ENCODE peak calls at places on chromosomes 2 and 18, in eight cellular contexts. J is M059J; N is GM23248; U is GM20000; S is effector CD4-positive, alpha-beta T cell; M is prostate gland; D is amygdala; A is D341Med. R is an unnamed sample.

GRCh38 chr2:634670-635395 is 42.4 kb downstream of the TMEM18 start:
- DNase-seq in S (no peak), N (no peak), D (no peak), M (no peak), U (no peak), A (no peak), J (peak; percentile 17), R (no peak)

GRCh38 chr18:70469916-70470315 is 181.1 kb downstream of the SOCS6 start:
- DNase-seq in M (no peak), N (peak; percentile 12), J (peak; percentile 35), U (no peak), A (no peak), D (peak; percentile 35), S (no peak), R (no peak)

GRCh38 chr2:202290970-202291369 is 25.4 kb downstream of the NOP58 start:
- DNase-seq in J (no peak), N (peak; percentile 10), S (no peak), U (no peak), D (no peak), A (no peak), M (no peak), R (no peak)

GRCh38 chr2:237550057-237550415 is 16.3 kb upstream of the PRLH start:
- DNase-seq in M (no peak), S (no peak), J (no peak), U (no peak), N (no peak), A (no peak), D (no peak), R (no peak)

GRCh38 chr2:171958475-171958874 is 36.2 kb downstream of the HAT1 start:
- DNase-seq in A (no peak), M (no peak), N (peak; percentile 78), D (no peak), S (no peak), J (peak; percentile 15), U (no peak), R (no peak)

GRCh38 chr2:235432741-235433520 is 60.9 kb upstream of the AGAP1 start:
- DNase-seq in D (no peak), N (no peak), A (no peak), M (no peak), J (peak; percentile 7), S (no peak), U (no peak), R (no peak)

GRCh38 chr2:232076736-232077135 is 115.2 kb downstream of the DIS3L2 start:
- DNase-seq in U (no peak), S (no peak), N (no peak), D (no peak), J (no peak), A (no peak), M (no peak), R (no peak)

GRCh38 chr2:241350878-241351639 is 5.0 kb upstream of the FARP2 start:
- DNase-seq in S (no peak), D (no peak), A (no peak), J (no peak), N (no peak), M (no peak), U (no peak), R (no peak)

GRCh38 chr2:174145827-174146226 is 102.5 kb downstream of the OLA1 start:
- DNase-seq in U (no peak), D (no peak), J (no peak), N (peak; percentile 8), A (no peak), S (no peak), M (no peak), R (no peak)

GRCh38 chr2:43317680-43318079 is 91.3 kb upstream of the ZFP36L2 start:
- DNase-seq in U (no peak), A (no peak), M (no peak), J (no peak), S (no peak), D (no peak), N (no peak), R (no peak)

GRCh38 chr2:239327536-239328305 is 73.1 kb downstream of the HDAC4 start:
- DNase-seq in J (no peak), N (peak; percentile 28), D (no peak), S (no peak), A (no peak), U (no peak), M (no peak), R (no peak)

GRCh38 chr2:42328923-42329322 is 32.1 kb downstream of the COX7A2L start:
- DNase-seq in A (no peak), N (no peak), D (no peak), M (no peak), U (no peak), J (no peak), S (no peak), R (no peak)

GRCh38 chr2:40962026-40962425 is 510.1 kb upstream of the SLC8A1 start:
- DNase-seq in A (no peak), N (no peak), D (no peak), J (no peak), S (no peak), U (no peak), M (no peak), R (no peak)

GRCh38 chr2:240502059-240502429 is 55.7 kb downstream of the ANKMY1 start:
- DNase-seq in M (no peak), U (no peak), D (no peak), S (no peak), N (no peak), J (no peak), A (peak; percentile 12), R (no peak)

GRCh38 chr2:230879271-230879882 is 14.6 kb downstream of the ITM2C start:
- DNase-seq in N (no peak), U (no peak), S (no peak), M (no peak), A (no peak), J (no peak), D (no peak), R (no peak)

GRCh38 chr18:24185805-24186204 is 46.9 kb downstream of the CABYR start:
- DNase-seq in N (no peak), J (no peak), S (no peak), M (no peak), A (no peak), U (no peak), D (no peak), R (no peak)

GRCh38 chr18:33579147-33579867 is 1.3 kb downstream of the ASXL3 start:
- DNase-seq in A (peak; percentile 31), D (no peak), U (no peak), M (no peak), J (no peak), N (no peak), S (no peak), R (no peak)